ENCODE peak calls at places on chromosomes 5 and 9, in nine cellular contexts. E is tibial nerve; Q is fibroblast of lung; W is CD8-positive, alpha-beta T cell; R is Peyer's patch; B is upper lobe of right lung; I is heart left ventricle; X is PC-3; Y is aorta. J is an unnamed sample.
A peak's percentile ranks its signal among the peaks of the same experiment; 100 is the strongest.

GRCh38 chr5:127536687-127537086 is 19.2 kb downstream of the PRRC1 start:
- DNase-seq in I (no peak), E (no peak), Q (no peak), Y (no peak), W (no peak), X (peak; percentile 25), B (no peak), R (no peak), J (no peak)

GRCh38 chr5:77972545-77973252 is 196.6 kb upstream of the TBCA start:
- DNase-seq in E (no peak), B (no peak), I (no peak), W (no peak), R (no peak), X (no peak), Y (no peak), Q (peak; percentile 23), J (peak; percentile 3)

GRCh38 chr5:147404706-147405105 is 105.2 kb downstream of the DPYSL3 start:
- DNase-seq in Q (no peak), W (no peak), R (no peak), I (no peak), E (no peak), B (no peak), Y (no peak), X (no peak), J (no peak)

GRCh38 chr5:40383719-40384651 is 295.7 kb upstream of the PTGER4 start:
- DNase-seq in Y (no peak), W (no peak), E (no peak), B (no peak), I (no peak), X (peak; percentile 92), Q (peak; percentile 56), R (no peak), J (no peak)

GRCh38 chr5:113989278-113989912 is 372.5 kb upstream of the KCNN2 start:
- DNase-seq in I (no peak), E (no peak), Y (no peak), R (no peak), X (peak; percentile 23), Q (no peak), B (no peak), W (no peak), J (no peak)

GRCh38 chr9:36400332-36401178 is 486 bp upstream of the RNF38 start:
- DNase-seq in Q (peak; percentile 79), X (peak; percentile 79), B (peak; percentile 96), Y (peak; percentile 95), E (peak; percentile 77), W (peak; percentile 88), R (peak; percentile 96), I (peak; percentile 92), J (peak; percentile 92)

GRCh38 chr5:67065237-67065636 is 131.4 kb downstream of the CD180 start:
- DNase-seq in I (no peak), Y (no peak), X (no peak), Q (no peak), E (no peak), R (no peak), B (no peak), W (no peak), J (no peak)

GRCh38 chr5:117788596-117788995 is 1199.8 kb downstream of the DTWD2 start:
- DNase-seq in W (no peak), B (no peak), E (no peak), I (no peak), X (no peak), Q (no peak), R (no peak), Y (no peak), J (no peak)

GRCh38 chr9:35608221-35608620 is 3.2 kb downstream of the TESK1 start:
- DNase-seq in I (no peak), Y (no peak), B (no peak), W (no peak), Q (no peak), R (no peak), E (no peak), X (no peak), J (no peak)

GRCh38 chr5:173320259-173320658 is 8.0 kb downstream of the STC2 start:
- DNase-seq in Y (no peak), E (no peak), B (no peak), W (no peak), X (no peak), I (peak; percentile 90), R (no peak), Q (no peak), J (no peak)

GRCh38 chr5:79488775-79489174 is 25.2 kb downstream of the HOMER1 start:
- DNase-seq in I (no peak), Q (peak; percentile 82), R (no peak), X (no peak), Y (no peak), E (no peak), W (no peak), B (no peak), J (no peak)

GRCh38 chr9:131046581-131047202 is 37.7 kb downstream of the LAMC3 start:
- DNase-seq in Y (peak; percentile 91), R (peak; percentile 85), Q (peak; percentile 44), I (peak; percentile 73), X (peak; percentile 69), B (peak; percentile 84), W (peak; percentile 57), E (peak; percentile 40), J (peak; percentile 70)

GRCh38 chr9:137480686-137481683 is 21.9 kb upstream of the NSMF start:
- DNase-seq in Q (no peak), E (no peak), I (peak; percentile 13), X (no peak), B (peak; percentile 60), Y (peak; percentile 72), W (no peak), R (no peak), J (no peak)

GRCh38 chr5:41507501-41507900 is 2.9 kb downstream of the PLCXD3 start:
- DNase-seq in B (no peak), E (no peak), Y (no peak), R (no peak), Q (no peak), X (peak; percentile 2), I (no peak), W (no peak), J (no peak)

GRCh38 chr5:64977779-64978178 is 209.0 kb downstream of the CWC27 start:
- DNase-seq in E (no peak), Y (peak; percentile 59), Q (peak; percentile 30), I (no peak), W (no peak), B (no peak), R (no peak), X (no peak), J (no peak)

GRCh38 chr5:143154495-143155375 is 248.8 kb downstream of the NR3C1 start:
- DNase-seq in W (no peak), I (no peak), X (peak; percentile 58), Q (peak; percentile 62), E (no peak), Y (no peak), R (no peak), B (no peak), J (no peak)

GRCh38 chr9:118570076-118570475 is 799.2 kb downstream of the BRINP1 start:
- DNase-seq in X (no peak), I (no peak), Q (no peak), Y (no peak), E (no peak), B (no peak), W (no peak), R (no peak), J (no peak)

GRCh38 chr5:170307575-170308465 is 10.2 kb upstream of the LCP2 start:
- DNase-seq in E (peak; percentile 64), X (peak; percentile 28), I (peak; percentile 88), Q (peak; percentile 38), R (peak; percentile 78), Y (peak; percentile 85), B (peak; percentile 77), W (no peak), J (no peak)

GRCh38 chr5:3995954-3996619 is 400.5 kb downstream of the IRX1 start:
- DNase-seq in I (no peak), W (no peak), Y (no peak), E (no peak), X (no peak), B (no peak), Q (no peak), R (no peak), J (no peak)

GRCh38 chr5:1789838-1790462 is 9.7 kb downstream of the MRPL36 start:
- DNase-seq in I (no peak), Y (peak; percentile 34), B (no peak), E (no peak), W (no peak), R (peak; percentile 7), Q (peak; percentile 94), X (peak; percentile 71), J (no peak)
- H3K4me1 ChIP-seq in I (no peaks in the 10 kb centered on the region), Y (no peaks in the 10 kb centered on the region), B (peaks cover 6% of the 10 kb centered on the region), E (no peaks in the 10 kb centered on the region), W (peaks cover 67% of the 10 kb centered on the region), R (peaks cover 10% of the 10 kb centered on the region), Q (peaks cover 20% of the 10 kb centered on the region), X (peaks cover 50% of the 10 kb centered on the region), J (peaks cover 21% of the 10 kb centered on the region)

DNA sequence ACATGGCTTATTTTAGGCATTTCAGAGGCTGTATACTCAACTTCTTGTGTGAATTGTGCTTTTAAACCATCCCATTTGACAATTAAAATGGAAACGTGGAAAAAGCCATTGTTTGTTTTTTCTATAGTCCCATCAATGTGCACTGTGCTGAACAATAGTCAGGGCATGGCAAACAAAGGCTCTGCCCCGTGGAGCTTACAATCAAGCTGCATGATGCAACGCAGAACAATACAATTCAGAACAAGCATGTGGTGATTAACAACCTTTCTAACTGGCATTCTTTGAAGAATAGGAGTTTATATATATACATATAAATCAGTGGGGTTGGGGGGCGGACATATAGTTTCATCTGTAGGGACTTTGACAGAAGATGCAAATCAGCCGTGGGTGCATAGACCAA is 2125.4 kb upstream of the WWC1 start:
- DNase-seq in X (no peak), Y (no peak), Q (no peak), B (no peak), I (no peak), W (no peak), R (no peak), E (no peak), J (no peak)
- H3K27ac ChIP-seq in X (no peak overlapping the region), Y (no peak overlapping the region), Q (no peak overlapping the region), B (no peak overlapping the region), I (no peak overlapping the region), W (no peak overlapping the region), R (no peak overlapping the region), E (no peak overlapping the region), J (no peak overlapping the region)

DNA sequence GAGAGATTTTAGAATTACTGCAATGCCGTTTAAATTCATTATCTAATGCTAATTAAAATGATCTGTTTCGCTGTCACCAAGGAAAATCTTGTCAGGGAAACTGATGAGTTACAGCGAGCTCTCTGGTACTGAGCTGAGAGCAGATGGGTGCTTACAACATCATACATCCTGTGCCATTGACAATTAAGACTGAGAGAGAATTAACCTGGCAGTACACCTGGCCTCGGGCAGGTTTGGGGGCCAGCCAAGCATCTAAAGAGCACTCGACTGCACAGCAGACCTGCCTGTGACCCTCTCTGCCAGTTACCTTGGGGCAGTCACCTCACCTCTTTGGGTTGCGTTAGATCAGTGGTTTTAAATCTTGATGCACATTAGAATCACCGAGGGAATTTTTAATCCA is 54.9 kb downstream of the PUM3 start:
- DNase-seq in W (no peak), B (no peak), E (no peak), X (no peak), Y (no peak), Q (no peak), R (no peak), I (no peak), J (no peak)
- H3K36me3 ChIP-seq in W (peaks cover 6% of the 10 kb centered on the region), B (peaks cover 24% of the 10 kb centered on the region), E (no peaks in the 10 kb centered on the region), X (peaks cover 20% of the 10 kb centered on the region), Y (peaks cover 2% of the 10 kb centered on the region), Q (peaks cover 7% of the 10 kb centered on the region), R (no peaks in the 10 kb centered on the region), I (peaks cover 36% of the 10 kb centered on the region), J (no peaks in the 10 kb centered on the region)

DNA sequence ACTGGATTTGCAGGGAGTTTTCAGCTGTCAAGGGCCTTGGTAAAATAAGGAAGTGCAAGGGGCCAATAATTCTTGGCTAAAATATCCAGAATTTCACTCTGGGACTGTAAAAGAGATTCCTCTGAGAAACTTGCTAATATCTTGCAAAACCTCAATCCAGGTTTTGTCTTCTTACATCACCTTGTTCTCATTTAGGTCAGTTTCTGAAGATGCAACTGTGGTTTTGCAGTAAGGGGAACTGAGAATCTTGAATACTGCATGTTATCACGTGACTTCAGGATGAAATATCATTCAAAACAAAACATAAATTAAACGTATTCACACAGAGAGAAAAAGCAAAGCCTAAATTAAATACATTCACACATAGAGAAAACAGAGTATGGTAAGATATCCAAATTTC is 35.0 kb upstream of the RIC1 start:
- DNase-seq in B (no peak), Q (no peak), X (no peak), Y (no peak), I (no peak), R (no peak), E (no peak), W (no peak), J (no peak)
- H3K4me1 ChIP-seq in B (no peaks in the 10 kb centered on the region), Q (no peaks in the 10 kb centered on the region), X (no peaks in the 10 kb centered on the region), Y (no peaks in the 10 kb centered on the region), I (no peaks in the 10 kb centered on the region), R (no peaks in the 10 kb centered on the region), E (no peaks in the 10 kb centered on the region), W (no peaks in the 10 kb centered on the region), J (no peaks in the 10 kb centered on the region)

J was measured in naive thymus-derived CD4-positive, alpha-beta T cell.